ENCODE peak calls at places on chromosomes 5 and 9, in seven cellular contexts. Y is transverse colon, V is heart left ventricle, T is sigmoid colon, W is right lobe of liver, S is A549, C is Peyer's patch. I is an unnamed sample. For H3K9me3, the result is how much of the 10 kb centered on the place peaks cover.

GRCh38 chr9:3534614-3535404 is 9.0 kb upstream of the RFX3 start:
- DNase-seq in Y (no peak), V (no peak), T (no peak), W (no peak), S (no peak), C (no peak), I (no peak)

GRCh38 chr9:110126986-110127864 is 80.7 kb downstream of the C9orf152 start:
- DNase-seq in Y (peak), V (peak), T (peak), W (peak), S (no peak), C (peak), I (peak)

GRCh38 chr5:126358525-126358924 is 64.7 kb upstream of the GRAMD2B start:
- DNase-seq in Y (no peak), V (no peak), T (no peak), W (no peak), S (no peak), C (no peak), I (no peak)

GRCh38 chr5:159262472-159262858 is 625 bp upstream of the UBLCP1 start:
- DNase-seq in Y (no peak), V (no peak), T (no peak), W (no peak), S (peak), C (no peak), I (no peak)

GRCh38 chr5:135317286-135317685 is 81.7 kb downstream of the MACROH2A1 start:
- DNase-seq in Y (no peak), V (no peak), T (no peak), W (no peak), S (no peak), C (no peak), I (no peak)

GRCh38 chr5:180527659-180528058 is 33.5 kb downstream of the CNOT6 start:
- DNase-seq in Y (no peak), V (no peak), T (no peak), W (no peak), S (no peak), C (no peak), I (no peak)

GRCh38 chr9:121742923-121743322 is 91.5 kb downstream of the DAB2IP start:
- DNase-seq in Y (no peak), V (no peak), T (no peak), W (no peak), S (no peak), C (no peak), I (no peak)

GRCh38 chr5:180437336-180437735 is 56.8 kb upstream of the CNOT6 start:
- DNase-seq in Y (no peak), V (no peak), T (no peak), W (no peak), S (no peak), C (no peak), I (no peak)

GRCh38 chr5:59132131-59132530 is 549.3 kb downstream of the RAB3C start:
- DNase-seq in Y (no peak), V (no peak), T (no peak), W (no peak), S (no peak), C (no peak), I (no peak)

GRCh38 chr9:110626109-110626829 is 42.3 kb upstream of the MUSK start:
- DNase-seq in Y (no peak), V (no peak), T (no peak), W (no peak), S (no peak), C (no peak), I (no peak)

GRCh38 chr5:175659546-175660248 is 1.8 kb downstream of the HRH2 start:
- DNase-seq in Y (no peak), V (no peak), T (no peak), W (no peak), S (no peak), C (no peak), I (no peak)

GRCh38 chr5:131218392-131218791 is 45.5 kb upstream of the CDC42SE2 start:
- DNase-seq in Y (no peak), V (no peak), T (no peak), W (no peak), S (peak), C (no peak), I (no peak)

GRCh38 chr5:161734741-161735140 is 49.2 kb downstream of the GABRA6 start:
- DNase-seq in Y (no peak), V (no peak), T (no peak), W (no peak), S (no peak), C (no peak), I (no peak)

GRCh38 chr5:163362806-163363788 is 74.3 kb upstream of the CCNG1 start:
- DNase-seq in Y (no peak), V (no peak), T (no peak), W (no peak), S (no peak), C (no peak), I (no peak)

GRCh38 chr5:120613729-120614128 is 149.6 kb downstream of the PRR16 start:
- DNase-seq in Y (no peak), V (no peak), T (no peak), W (no peak), S (no peak), C (no peak), I (no peak)

GRCh38 chr5:39877479-39877878 is 452.7 kb upstream of the DAB2 start:
- DNase-seq in Y (no peak), V (no peak), T (no peak), W (no peak), S (no peak), C (no peak), I (no peak)

GRCh38 chr5:79236970-79237734 is 1.2 kb downstream of the JMY start:
- DNase-seq in Y (peak), V (peak), T (peak), W (peak), S (peak), C (peak), I (peak)

GRCh38 chr9:119252671-119253299 is 116.5 kb downstream of the BRINP1 start:
- DNase-seq in Y (no peak), V (no peak), T (no peak), W (no peak), S (no peak), C (no peak), I (no peak)

GRCh38 chr5:177429248-177430045 is 3.0 kb downstream of the GRK6 start:
- DNase-seq in Y (peak), V (peak), T (peak), W (peak), S (no peak), C (peak), I (peak)

GRCh38 chr5:14628346-14628745 is 36.2 kb upstream of the OTULIN start:
- DNase-seq in Y (no peak), V (peak), T (no peak), W (no peak), S (peak), C (peak), I (no peak)

GRCh38 chr5:33736510-33736909 is 155.3 kb downstream of the ADAMTS12 start:
- DNase-seq in Y (no peak), V (no peak), T (no peak), W (no peak), S (peak), C (no peak), I (no peak)

GRCh38 chr9:71036501-71036900 is 84.9 kb downstream of the TRPM3 start:
- DNase-seq in Y (no peak), V (no peak), T (no peak), W (no peak), S (no peak), C (no peak), I (no peak)

GRCh38 chr9:5536684-5537083 is 26.4 kb downstream of the PDCD1LG2 start:
- DNase-seq in Y (no peak), V (no peak), T (no peak), W (no peak), S (no peak), C (no peak), I (no peak)

GRCh38 chr5:119274024-119274766 is 81.6 kb upstream of the TNFAIP8 start:
- DNase-seq in Y (peak), V (no peak), T (no peak), W (peak), S (peak), C (peak), I (no peak)

DNA sequence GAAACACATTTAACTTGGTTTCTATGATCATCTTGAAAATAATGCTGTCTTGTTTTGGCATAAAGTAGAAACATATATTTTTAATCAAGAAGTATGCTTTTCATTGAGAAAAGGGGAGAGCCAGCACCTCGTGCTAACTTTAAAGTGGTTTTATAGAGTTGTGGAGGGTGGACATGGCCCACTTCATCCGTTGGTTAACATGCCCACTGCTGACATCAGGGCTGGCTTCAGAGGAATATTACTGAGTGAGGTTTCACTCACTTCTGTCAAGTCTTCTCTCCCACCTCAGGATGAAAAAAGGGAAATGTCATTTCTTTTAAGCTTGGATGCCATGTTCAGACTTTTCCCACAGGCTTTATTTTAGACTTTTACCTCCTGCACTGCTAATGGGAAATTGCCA is 203.7 kb upstream of the MEF2C start:
- DNase-seq in Y (no peak), V (no peak), T (no peak), W (no peak), S (no peak), C (no peak), I (no peak)
- H3K4me3 ChIP-seq in Y (no peak), V (no peak), T (no peak), W (no peak), S (no peak), C (no peak), I (no peak)

GRCh38 chr5:138466058-138466899 is 1.0 kb downstream of the EGR1 start:
- DNase-seq in Y (peak), V (no peak), T (no peak), W (peak), S (peak), C (no peak), I (no peak)

GRCh38 chr5:138463335-138464017 is 1.8 kb upstream of the EGR1 start:
- DNase-seq in Y (peak), V (no peak), T (peak), W (no peak), S (peak), C (no peak), I (no peak)

GRCh38 chr5:138465288-138466057 is at the start of gene EGR1:
- DNase-seq in Y (peak), V (peak), T (peak), W (peak), S (peak), C (peak), I (peak)

GRCh38 chr5:138464388-138465287 is 641 bp upstream of the EGR1 start:
- DNase-seq in Y (peak), V (peak), T (peak), W (peak), S (peak), C (peak), I (peak)

DNA sequence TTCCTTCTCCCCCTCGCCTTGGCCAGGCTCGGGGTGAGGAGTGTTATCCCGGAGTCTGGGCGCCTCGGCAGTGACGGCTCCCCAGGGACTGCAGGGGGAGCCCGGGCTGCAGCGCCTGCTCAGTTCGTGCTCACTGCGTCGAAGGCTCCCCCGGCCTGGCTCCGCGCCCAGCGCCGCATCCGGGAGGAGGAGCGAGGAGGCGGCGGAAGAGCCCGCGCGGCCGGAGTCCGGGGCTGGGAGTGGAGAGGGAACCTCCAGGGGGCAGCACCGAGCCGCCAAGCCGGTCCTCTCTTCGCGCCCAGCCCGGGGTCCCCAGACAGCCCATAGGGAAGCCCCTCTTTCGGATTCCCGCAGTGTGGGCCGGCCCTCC is 1.3 kb upstream of the EGR1 start:
- DNase-seq in Y (peak), V (peak), T (peak), W (peak), S (peak), C (peak), I (peak)
- TF ChIP-seq POLR2A in Y (peak), V (peak), T (peak), W (peak), S (peak), C (peak), I (peak)

GRCh38 chr5:19058216-19058615 is 929.8 kb downstream of the CDH18 start:
- DNase-seq in Y (no peak), V (no peak), T (no peak), W (no peak), S (no peak), C (no peak), I (no peak)
- H3K9me3 ChIP-seq in Y (under half), V (under half), T (under half), W (under half), S (under half), C (under half), I (under half)

GRCh38 chr9:114689813-114690212 is 7.8 kb upstream of the TEX48 start:
- DNase-seq in Y (no peak), V (no peak), T (no peak), W (no peak), S (no peak), C (no peak), I (no peak)

GRCh38 chr9:114690308-114690707 is 8.3 kb upstream of the TEX48 start:
- DNase-seq in Y (no peak), V (no peak), T (no peak), W (no peak), S (peak), C (no peak), I (no peak)

GRCh38 chr9:114693248-114693895 is 11.4 kb upstream of the TEX48 start:
- DNase-seq in Y (no peak), V (no peak), T (no peak), W (no peak), S (no peak), C (no peak), I (no peak)

GRCh38 chr9:114691956-114692295 is 9.9 kb upstream of the TEX48 start:
- DNase-seq in Y (no peak), V (no peak), T (no peak), W (no peak), S (no peak), C (no peak), I (no peak)

DNA sequence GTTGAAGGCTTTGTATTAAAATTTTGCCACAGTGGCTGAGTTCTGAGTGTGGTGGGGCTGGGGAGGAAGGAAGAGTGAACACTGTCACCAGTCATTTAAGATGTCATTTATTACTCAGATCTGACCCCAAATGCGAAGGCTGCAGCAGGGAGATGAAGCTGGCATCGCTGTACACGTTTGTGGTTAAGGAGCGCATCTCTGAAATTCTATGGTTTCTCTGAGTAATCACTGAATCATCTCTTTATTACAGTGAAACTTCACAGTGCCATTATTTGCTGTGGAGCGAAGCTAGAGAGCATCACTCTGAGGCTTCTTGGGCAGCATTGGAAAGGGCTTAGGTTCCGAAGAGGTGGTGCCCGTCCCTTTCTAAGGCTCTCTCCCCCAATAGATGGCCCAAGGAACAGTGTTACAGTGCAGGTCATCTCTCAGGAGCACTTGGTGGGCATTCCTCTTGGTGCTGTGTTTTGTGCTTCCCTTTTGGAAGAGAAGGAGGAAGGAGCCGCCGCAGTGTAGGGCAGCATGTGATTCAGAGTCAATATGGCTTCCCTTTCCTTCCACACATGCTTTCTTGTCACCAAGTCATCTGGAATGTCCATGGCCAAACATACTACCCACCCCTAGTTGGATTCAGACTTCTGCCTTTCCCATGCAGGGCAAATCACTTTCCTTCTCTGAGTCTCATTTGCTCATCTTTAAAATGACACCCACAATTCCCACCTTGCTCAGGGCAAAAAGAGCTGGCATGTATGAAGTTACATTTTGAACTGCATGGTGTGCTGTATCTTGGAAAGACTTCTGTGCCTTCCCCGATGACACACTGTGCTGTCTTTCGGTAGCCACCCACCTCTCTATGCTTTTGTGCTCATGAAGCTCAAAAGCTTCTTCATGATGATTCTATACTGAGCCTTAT is 9.3 kb upstream of the TEX48 start:
- DNase-seq in Y (no peak), V (no peak), T (no peak), W (no peak), S (peak), C (no peak), I (no peak)
- H3K4me3 ChIP-seq in Y (no peak), V (no peak), T (no peak), W (no peak), S (peak), C (no peak), I (no peak)

GRCh38 chr5:146818790-146819189 is 59.8 kb downstream of the PPP2R2B start:
- DNase-seq in Y (no peak), V (no peak), T (no peak), W (no peak), S (no peak), C (no peak), I (no peak)

GRCh38 chr5:146816775-146817387 is 61.7 kb downstream of the PPP2R2B start:
- DNase-seq in Y (no peak), V (no peak), T (no peak), W (no peak), S (no peak), C (no peak), I (no peak)

GRCh38 chr5:146820987-146821386 is 57.6 kb downstream of the PPP2R2B start:
- DNase-seq in Y (no peak), V (no peak), T (no peak), W (no peak), S (no peak), C (no peak), I (no peak)

GRCh38 chr5:146815423-146815822 is 63.1 kb downstream of the PPP2R2B start:
- DNase-seq in Y (no peak), V (no peak), T (no peak), W (no peak), S (no peak), C (no peak), I (no peak)

GRCh38 chr5:146817973-146818372 is 60.6 kb downstream of the PPP2R2B start:
- DNase-seq in Y (no peak), V (no peak), T (no peak), W (no peak), S (no peak), C (no peak), I (no peak)
- TF ChIP-seq POLR2A in Y (no peak), V (no peak), T (no peak), W (no peak), S (no peak), C (no peak), I (no peak)

GRCh38 chr5:56433039-56433438 is 199.9 kb upstream of the ANKRD55 start:
- DNase-seq in Y (no peak), V (no peak), T (no peak), W (no peak), S (no peak), C (no peak), I (no peak)
- H3K9me3 ChIP-seq in Y (under half), V (under half), T (under half), W (under half), S (under half), C (under half), I (under half)

DNA sequence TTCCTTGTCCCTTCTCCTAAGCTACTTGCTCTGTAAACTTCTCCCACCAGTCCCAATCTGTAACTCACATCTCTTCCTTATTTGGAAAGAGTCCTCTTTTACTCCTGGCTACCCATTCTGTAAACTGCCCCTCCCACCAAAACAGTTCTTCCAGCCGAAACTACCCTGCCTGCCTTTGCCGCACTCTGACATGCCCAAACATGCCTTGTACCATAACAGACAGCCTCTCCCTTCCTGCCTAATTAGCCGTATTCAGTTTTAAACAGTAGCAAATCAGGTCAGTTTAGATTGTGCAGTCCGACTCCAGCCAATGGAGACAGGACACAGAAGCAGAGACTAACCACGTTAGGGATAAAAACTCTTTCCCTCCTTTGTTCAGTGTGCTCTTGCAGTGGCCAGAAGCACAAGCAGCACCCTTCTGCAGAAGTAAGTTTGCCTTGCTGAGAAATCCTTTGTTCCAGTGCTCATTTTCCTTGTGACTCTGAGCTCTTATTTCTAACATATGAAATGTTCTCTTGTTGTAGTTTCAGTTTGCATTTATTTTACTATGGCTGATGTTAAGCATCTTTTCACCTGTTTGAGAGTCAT is 5.4 kb upstream of the GLT6D1 start:
- DNase-seq in Y (no peak), V (no peak), T (no peak), W (no peak), S (no peak), C (no peak), I (no peak)
- H3K4me3 ChIP-seq in Y (no peak), V (no peak), T (no peak), W (no peak), S (no peak), C (no peak), I (no peak)

DNA sequence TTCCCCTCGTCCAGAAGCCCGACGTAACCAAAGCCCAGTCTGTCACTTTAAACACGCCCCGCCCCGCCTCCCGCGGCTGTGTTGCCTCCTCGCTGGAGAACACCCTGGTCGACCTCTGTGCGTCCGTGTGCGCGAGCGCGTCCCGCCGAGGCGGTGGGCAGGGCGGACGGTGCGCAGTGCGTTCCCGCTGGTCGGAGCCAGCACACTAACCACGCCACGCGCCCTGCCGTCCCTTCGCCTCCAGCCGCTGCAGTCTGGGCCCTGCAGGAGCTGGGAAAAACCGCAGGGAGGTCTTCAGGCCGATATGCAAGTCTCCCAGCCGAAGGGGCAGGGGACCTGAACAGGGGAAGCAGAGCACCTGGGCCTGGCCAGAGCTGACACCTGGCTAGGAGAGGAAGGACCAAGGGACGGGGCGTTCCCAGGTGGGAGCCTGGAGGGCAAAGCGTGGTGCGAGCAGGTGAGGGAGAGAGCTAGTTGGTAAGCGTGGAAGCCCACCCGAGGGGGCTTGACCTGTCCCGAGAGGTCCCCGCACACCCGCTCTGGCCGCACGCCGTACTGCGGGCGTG is 1.3 kb upstream of the PHPT1 start:
- DNase-seq in Y (peak), V (peak), T (peak), W (peak), S (peak), C (peak), I (peak)
- TF ChIP-seq POLR2A in Y (peak), V (peak), T (peak), W (peak), S (peak), C (peak), I (peak)